ENCODE peak calls at places on chromosomes 5 and 9, in six cellular contexts. Q, C, N, T, J and V are unnamed samples.

GRCh38 chr9:115369322-115369957 is 251.5 kb upstream of the TNC start:
- DNase-seq in N (peak; percentile 44), J (no peak), T (peak; percentile 74), Q (no peak), C (peak; percentile 89), V (no peak)

GRCh38 chr5:81234801-81235200 is 1.7 kb downstream of the CKMT2 start:
- DNase-seq in T (no peak), N (no peak), J (no peak), Q (no peak), C (no peak), V (no peak)

GRCh38 chr5:102961671-102962070 is 158.3 kb downstream of the GIN1 start:
- DNase-seq in T (no peak), Q (no peak), C (no peak), J (no peak), N (no peak), V (no peak)

GRCh38 chr5:71653119-71653518 is 66.0 kb upstream of the CARTPT start:
- DNase-seq in J (peak; percentile 15), T (peak; percentile 51), C (no peak), N (no peak), Q (no peak), V (no peak)

GRCh38 chr9:127698985-127699670 is 7.7 kb upstream of the CFAP157 start:
- DNase-seq in Q (peak; percentile 91), J (peak; percentile 98), T (peak; percentile 99), N (peak; percentile 98), C (peak; percentile 99), V (peak; percentile 87)

GRCh38 chr5:87954121-87954520 is 314.5 kb downstream of the TMEM161B start:
- DNase-seq in T (no peak), N (no peak), J (no peak), Q (no peak), C (no peak), V (no peak)

GRCh38 chr9:14349818-14350333 is 35.9 kb upstream of the NFIB start:
- DNase-seq in C (no peak), T (peak; percentile 46), J (no peak), Q (no peak), N (no peak), V (no peak)

GRCh38 chr5:32249668-32250067 is 63.1 kb downstream of the MTMR12 start:
- DNase-seq in T (no peak), J (peak; percentile 88), N (no peak), C (no peak), Q (no peak), V (no peak)

GRCh38 chr5:2441496-2442180 is 309.8 kb downstream of the IRX2 start:
- DNase-seq in C (no peak), T (no peak), Q (no peak), N (no peak), J (peak; percentile 45), V (no peak)

GRCh38 chr5:92674322-92674721 is 906.7 kb downstream of the NR2F1-AS1 start:
- DNase-seq in N (no peak), J (no peak), Q (no peak), T (no peak), C (no peak), V (no peak)

GRCh38 chr9:18490591-18491370 is 16.8 kb downstream of the ADAMTSL1 start:
- DNase-seq in T (peak; percentile 97), J (peak; percentile 26), Q (no peak), C (peak; percentile 98), N (no peak), V (no peak)

GRCh38 chr9:133708123-133708769 is 29.9 kb downstream of the SARDH start:
- DNase-seq in N (no peak), Q (no peak), J (no peak), T (no peak), C (no peak), V (no peak)

GRCh38 chr9:7146582-7146981 is 388.8 kb downstream of the KDM4C start:
- DNase-seq in Q (no peak), T (no peak), N (no peak), C (no peak), J (no peak), V (no peak)

GRCh38 chr9:127833555-127833954 is 20.9 kb downstream of the ENG start:
- DNase-seq in Q (no peak), T (peak; percentile 69), C (no peak), N (no peak), J (no peak), V (no peak)

GRCh38 chr5:125865166-125865815 is 557.9 kb upstream of the GRAMD2B start:
- DNase-seq in Q (no peak), N (no peak), C (peak; percentile 16), T (peak; percentile 57), J (no peak), V (no peak)

GRCh38 chr5:66129184-66129583 is 14.9 kb upstream of the SREK1 start:
- DNase-seq in J (no peak), C (no peak), T (no peak), Q (no peak), N (no peak), V (no peak)

GRCh38 chr5:65663804-65664521 is 39.1 kb downstream of the SHLD3 start:
- DNase-seq in C (peak; percentile 16), T (peak; percentile 27), N (peak; percentile 29), J (no peak), Q (peak; percentile 37), V (no peak)

GRCh38 chr9:129287595-129288305 is 109.7 kb upstream of the IER5L start:
- DNase-seq in Q (no peak), N (no peak), J (no peak), T (no peak), C (no peak), V (no peak)

DNA sequence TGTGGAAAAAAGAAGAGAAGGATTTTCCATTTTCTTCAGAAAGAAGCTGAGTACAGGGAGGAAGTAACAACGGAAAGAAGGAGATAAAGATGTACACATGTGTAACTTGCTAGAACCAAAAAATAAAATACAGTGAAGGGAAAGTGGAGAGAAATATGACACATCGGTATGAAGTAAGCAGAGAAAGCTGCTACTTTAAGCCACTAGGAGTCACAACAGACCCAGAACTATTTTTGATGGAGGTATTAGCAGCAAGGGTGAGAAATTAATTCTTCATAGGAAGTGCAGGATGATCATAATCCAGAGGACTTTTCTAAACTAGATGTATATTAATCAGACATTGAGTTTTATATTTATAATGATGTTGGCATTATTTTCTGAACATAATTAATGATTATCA is 88.5 kb downstream of the FAM174A start:
- DNase-seq in N (peak; percentile 14), C (peak; percentile 78), Q (no peak), T (peak; percentile 71), J (no peak), V (no peak)
- TF ChIP-seq CTCF in N (peak; percentile 49), C (peak; percentile 74), Q (no peak), T (peak; percentile 73), J (peak; percentile 24), V (peak; percentile 67)

GRCh38 chr9:105158020-105158419 is 86.4 kb upstream of the SLC44A1 start:
- DNase-seq in J (no peak), N (no peak), Q (no peak), T (no peak), C (no peak), V (no peak)

GRCh38 chr9:105154723-105155191 is 89.7 kb upstream of the SLC44A1 start:
- DNase-seq in C (peak; percentile 69), T (peak; percentile 56), N (peak; percentile 13), Q (no peak), J (peak; percentile 36), V (no peak)

GRCh38 chr9:105151686-105151995 is 92.8 kb upstream of the SLC44A1 start:
- DNase-seq in Q (no peak), J (no peak), T (no peak), N (no peak), C (no peak), V (no peak)

GRCh38 chr9:105158898-105159297 is 85.6 kb upstream of the SLC44A1 start:
- DNase-seq in J (no peak), T (no peak), C (no peak), Q (no peak), N (no peak), V (no peak)

DNA sequence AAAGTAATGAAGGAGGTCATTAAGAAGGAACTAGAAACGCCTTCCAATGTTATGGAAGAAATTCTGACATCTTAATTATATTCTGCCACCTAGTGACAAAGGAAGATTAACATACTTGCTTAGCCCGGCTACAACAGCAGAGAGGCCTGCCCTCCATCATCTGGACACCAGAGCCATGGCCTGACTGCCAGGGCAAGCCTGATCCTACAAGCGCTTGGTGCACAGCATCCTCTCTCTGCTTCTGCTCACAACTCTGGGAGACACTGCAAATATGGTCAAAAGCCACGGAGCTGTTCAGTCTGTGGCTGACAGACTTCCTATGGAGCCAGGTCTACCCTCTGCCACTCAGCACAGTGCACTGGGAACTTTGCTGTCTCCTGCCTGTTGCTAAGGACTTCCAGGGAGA is 87.3 kb upstream of the SLC44A1 start:
- DNase-seq in T (peak; percentile 88), J (peak; percentile 63), N (peak; percentile 78), C (peak; percentile 89), Q (peak; percentile 31), V (peak; percentile 8)
- TF ChIP-seq CTCF in T (peak; percentile 50), J (peak; percentile 74), N (peak; percentile 75), C (peak; percentile 66), Q (peak; percentile 43), V (peak; percentile 54)

GRCh38 chr5:118592234-118592633 is 396.1 kb downstream of the DTWD2 start:
- DNase-seq in N (no peak), C (no peak), T (no peak), J (no peak), Q (no peak), V (no peak)

GRCh38 chr5:118596255-118596654 is 392.1 kb downstream of the DTWD2 start:
- DNase-seq in N (no peak), J (no peak), Q (no peak), C (no peak), T (no peak), V (no peak)

GRCh38 chr5:118590806-118591205 is 397.5 kb downstream of the DTWD2 start:
- DNase-seq in J (no peak), Q (no peak), N (no peak), T (no peak), C (no peak), V (no peak)

GRCh38 chr5:118597448-118597847 is 390.9 kb downstream of the DTWD2 start:
- DNase-seq in T (no peak), C (no peak), J (no peak), N (no peak), Q (no peak), V (no peak)

GRCh38 chr5:118592678-118593328 is 395.5 kb downstream of the DTWD2 start:
- DNase-seq in J (no peak), C (no peak), T (no peak), N (peak; percentile 9), Q (no peak), V (no peak)
- TF ChIP-seq CTCF in J (no peak), C (peak; percentile 19), T (no peak), N (no peak), Q (peak; percentile 47), V (peak; percentile 42)

GRCh38 chr5:33299621-33300208 is 141.1 kb upstream of the TARS1 start:
- DNase-seq in J (peak; percentile 18), T (peak; percentile 91), N (peak; percentile 47), C (peak; percentile 84), Q (peak; percentile 9), V (no peak)

GRCh38 chr5:33303696-33304095 is 137.1 kb upstream of the TARS1 start:
- DNase-seq in Q (no peak), T (no peak), C (no peak), J (no peak), N (no peak), V (no peak)

GRCh38 chr5:33300209-33300742 is 140.5 kb upstream of the TARS1 start:
- DNase-seq in T (no peak), J (no peak), C (no peak), Q (no peak), N (no peak), V (no peak)

DNA sequence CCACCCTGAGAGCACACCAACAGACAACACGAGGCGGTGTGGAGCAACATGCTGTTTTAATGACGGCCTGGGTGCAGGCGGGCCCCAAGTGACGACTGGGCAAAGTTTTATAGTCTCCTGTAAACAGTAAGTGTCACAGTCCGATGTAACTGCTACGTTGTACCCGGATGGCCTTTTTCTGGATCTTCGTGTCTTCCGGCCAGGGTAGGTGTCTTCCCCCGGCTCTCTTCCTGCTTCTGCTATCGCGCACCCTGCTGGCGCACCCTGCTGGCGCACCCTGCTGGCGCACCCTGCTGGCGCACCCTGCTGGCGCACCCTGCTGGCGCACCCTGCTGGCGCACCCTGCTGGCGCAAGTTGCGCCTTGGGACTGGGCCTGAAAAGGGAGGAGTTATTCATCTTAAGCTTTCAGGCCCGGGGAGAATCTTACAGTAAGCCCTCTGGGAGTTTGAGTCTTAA is 143.0 kb upstream of the TARS1 start:
- DNase-seq in Q (peak; percentile 8), N (peak; percentile 11), C (no peak), T (no peak), J (no peak), V (no peak)
- TF ChIP-seq CTCF in Q (peak; percentile 78), N (peak; percentile 43), C (no peak), T (no peak), J (no peak), V (peak; percentile 24)